ENCODE peak calls at places on chromosomes 7 and 10, in seven cellular contexts. I is breast epithelium, Y is EH, O is cardiac fibroblast, B is lower leg skin, E is Calu3, C is bronchial epithelial cell. M is an unnamed sample.

GRCh38 chr10:122053314-122053713 is 64.4 kb downstream of the TACC2 start:
- DNase-seq in I (no peak), Y (no peak), O (no peak), B (no peak), E (no peak), C (no peak), M (no peak)

GRCh38 chr10:100148353-100149211 is 37.2 kb downstream of the ERLIN1 start:
- DNase-seq in I (no peak), Y (no peak), O (peak), B (no peak), E (no peak), C (peak), M (no peak)

GRCh38 chr10:83252169-83252568 is 887.1 kb upstream of the GHITM start:
- DNase-seq in I (no peak), Y (no peak), O (no peak), B (no peak), E (no peak), C (no peak), M (no peak)

GRCh38 chr7:135012229-135012628 is 25.9 kb downstream of the AGBL3 start:
- DNase-seq in I (no peak), Y (no peak), O (no peak), B (no peak), E (no peak), C (no peak), M (no peak)

GRCh38 chr7:538764-539685 is 19.4 kb upstream of the PDGFA start:
- DNase-seq in I (no peak), Y (no peak), O (no peak), B (no peak), E (peak), C (peak), M (peak)

GRCh38 chr10:30736685-30737232 is 107.2 kb upstream of the LYZL2 start:
- DNase-seq in I (no peak), Y (peak), O (peak), B (peak), E (peak), C (peak), M (peak)

GRCh38 chr7:151503902-151504714 is 15.6 kb downstream of the RHEB start:
- DNase-seq in I (no peak), Y (peak), O (peak), B (no peak), E (no peak), C (peak), M (no peak)

GRCh38 chr7:157047148-157047547 is 36.7 kb upstream of the MNX1 start:
- DNase-seq in I (no peak), Y (no peak), O (no peak), B (no peak), E (peak), C (peak), M (no peak)

GRCh38 chr10:74824184-74825032 is 2.0 kb upstream of the KAT6B start:
- DNase-seq in I (no peak), Y (no peak), O (peak), B (peak), E (no peak), C (no peak), M (no peak)

GRCh38 chr10:92847185-92847864 is 995 bp upstream of the EXOC6 start:
- DNase-seq in I (no peak), Y (peak), O (peak), B (no peak), E (no peak), C (peak), M (no peak)

GRCh38 chr10:85008493-85009181 is 680.2 kb downstream of the CCSER2 start:
- DNase-seq in I (no peak), Y (no peak), O (no peak), B (no peak), E (no peak), C (peak), M (no peak)

GRCh38 chr7:29337628-29338116 is 143.1 kb downstream of the CHN2 start:
- DNase-seq in I (no peak), Y (no peak), O (peak), B (no peak), E (no peak), C (no peak), M (no peak)

GRCh38 chr7:178444-178843 is 13.9 kb upstream of the FAM20C start:
- DNase-seq in I (no peak), Y (no peak), O (no peak), B (no peak), E (no peak), C (no peak), M (no peak)

GRCh38 chr7:151409555-151410404 is at the start of gene WDR86:
- DNase-seq in I (no peak), Y (no peak), O (no peak), B (no peak), E (no peak), C (no peak), M (no peak)

GRCh38 chr7:11667071-11667809 is 164.8 kb downstream of the THSD7A start:
- DNase-seq in I (no peak), Y (no peak), O (no peak), B (no peak), E (no peak), C (no peak), M (no peak)

GRCh38 chr10:52172581-52172980 is 141.5 kb upstream of the DKK1 start:
- DNase-seq in I (no peak), Y (peak), O (peak), B (no peak), E (no peak), C (peak), M (no peak)

GRCh38 chr7:66363655-66364054 is 158.5 kb downstream of the TPST1 start:
- DNase-seq in I (no peak), Y (no peak), O (no peak), B (no peak), E (no peak), C (no peak), M (no peak)

GRCh38 chr7:116628971-116629586 is 42.9 kb upstream of the MET start:
- DNase-seq in I (peak), Y (no peak), O (peak), B (no peak), E (peak), C (peak), M (peak)

GRCh38 chr10:73625004-73625883 is 16.0 kb downstream of the MYOZ1 start:
- DNase-seq in I (no peak), Y (peak), O (peak), B (no peak), E (peak), C (peak), M (peak)

GRCh38 chr7:7641129-7641663 is 644 bp downstream of the UMAD1 start:
- DNase-seq in I (no peak), Y (no peak), O (peak), B (no peak), E (no peak), C (no peak), M (no peak)

GRCh38 chr10:92240289-92241157 is 50.4 kb downstream of the CPEB3 start:
- DNase-seq in I (peak), Y (peak), O (peak), B (peak), E (peak), C (peak), M (peak)

GRCh38 chr10:5530846-5531557 is 6.2 kb downstream of the CALML3 start:
- DNase-seq in I (no peak), Y (no peak), O (no peak), B (peak), E (no peak), C (no peak), M (no peak)

GRCh38 chr10:6047326-6047611 is 14.9 kb downstream of the IL2RA start:
- DNase-seq in I (no peak), Y (no peak), O (no peak), B (peak), E (no peak), C (no peak), M (no peak)

GRCh38 chr10:103281753-103282152 is 4.8 kb downstream of the INA start:
- DNase-seq in I (no peak), Y (peak), O (peak), B (no peak), E (no peak), C (no peak), M (no peak)